ENCODE peak calls at places on chromosomes 4 and X, in nine cellular contexts. Y, D, A, K, Z, E, O, I and C are unnamed samples.
A peak's percentile ranks its signal among the peaks of the same experiment; 100 is the strongest.

GRCh38 chr4:36243355-36244256 is 708 bp downstream of the ARAP2 start:
- DNase-seq in Y (peak; percentile 20), D (peak; percentile 77), A (no peak), K (peak; percentile 74), Z (peak; percentile 73), E (peak; percentile 74), O (peak; percentile 11), I (peak; percentile 55), C (peak; percentile 22)

GRCh38 chrX:103446665-103447302 is 70.4 kb downstream of the BEX3 start:
- DNase-seq in Y (no peak), D (peak; percentile 30), A (no peak), K (no peak), Z (no peak), E (no peak), O (no peak), I (no peak), C (peak; percentile 51)

GRCh38 chrX:74420194-74421035 is 878 bp upstream of the SLC16A2 start:
- DNase-seq in Y (peak; percentile 59), D (peak; percentile 81), A (no peak), K (peak; percentile 89), Z (peak; percentile 76), E (peak; percentile 63), O (no peak), I (peak; percentile 57), C (peak; percentile 58)

GRCh38 chrX:41518127-41518840 is 71.1 kb downstream of the NYX start:
- DNase-seq in Y (no peak), D (no peak), A (no peak), K (no peak), Z (no peak), E (no peak), O (no peak), I (no peak), C (no peak)

GRCh38 chr4:48297447-48297846 is 27.8 kb upstream of the TEC start:
- DNase-seq in Y (no peak), D (no peak), A (no peak), K (no peak), Z (no peak), E (no peak), O (no peak), I (no peak), C (no peak)

GRCh38 chr4:163447481-163447880 is 26.1 kb downstream of the TKTL2 start:
- DNase-seq in Y (no peak), D (no peak), A (no peak), K (no peak), Z (no peak), E (no peak), O (no peak), I (no peak), C (peak; percentile 43)

GRCh38 chr4:24212642-24213041 is 322.8 kb upstream of the PPARGC1A start:
- DNase-seq in Y (no peak), D (no peak), A (no peak), K (no peak), Z (no peak), E (no peak), O (no peak), I (no peak), C (no peak)

GRCh38 chr4:65624651-65625050 is 45.6 kb downstream of the EPHA5 start:
- DNase-seq in Y (peak; percentile 4), D (no peak), A (no peak), K (no peak), Z (no peak), E (no peak), O (no peak), I (no peak), C (no peak)

GRCh38 chr4:92387459-92388069 is 83.8 kb downstream of the GRID2 start:
- DNase-seq in Y (peak; percentile 50), D (peak; percentile 1), A (peak; percentile 3), K (no peak), Z (no peak), E (no peak), O (no peak), I (no peak), C (peak; percentile 77)

GRCh38 chr4:179307297-179308136 is 1865.3 kb upstream of the AGA start:
- DNase-seq in Y (peak; percentile 16), D (no peak), A (no peak), K (no peak), Z (no peak), E (no peak), O (no peak), I (peak; percentile 16), C (peak; percentile 24)

GRCh38 chr4:6591305-6591704 is 16.3 kb downstream of the MAN2B2 start:
- DNase-seq in Y (no peak), D (no peak), A (no peak), K (no peak), Z (no peak), E (no peak), O (no peak), I (no peak), C (no peak)

GRCh38 chr4:108031427-108032083 is 41.9 kb downstream of the HADH start:
- DNase-seq in Y (peak; percentile 55), D (no peak), A (no peak), K (no peak), Z (no peak), E (no peak), O (no peak), I (no peak), C (no peak)

GRCh38 chr4:142181021-142181420 is 544.6 kb downstream of the IL15 start:
- DNase-seq in Y (no peak), D (no peak), A (no peak), K (no peak), Z (no peak), E (no peak), O (no peak), I (no peak), C (no peak)

GRCh38 chrX:68146054-68146453 is 287.2 kb downstream of the OPHN1 start:
- DNase-seq in Y (peak; percentile 65), D (no peak), A (peak; percentile 5), K (no peak), Z (no peak), E (no peak), O (no peak), I (no peak), C (peak; percentile 67)

DNA sequence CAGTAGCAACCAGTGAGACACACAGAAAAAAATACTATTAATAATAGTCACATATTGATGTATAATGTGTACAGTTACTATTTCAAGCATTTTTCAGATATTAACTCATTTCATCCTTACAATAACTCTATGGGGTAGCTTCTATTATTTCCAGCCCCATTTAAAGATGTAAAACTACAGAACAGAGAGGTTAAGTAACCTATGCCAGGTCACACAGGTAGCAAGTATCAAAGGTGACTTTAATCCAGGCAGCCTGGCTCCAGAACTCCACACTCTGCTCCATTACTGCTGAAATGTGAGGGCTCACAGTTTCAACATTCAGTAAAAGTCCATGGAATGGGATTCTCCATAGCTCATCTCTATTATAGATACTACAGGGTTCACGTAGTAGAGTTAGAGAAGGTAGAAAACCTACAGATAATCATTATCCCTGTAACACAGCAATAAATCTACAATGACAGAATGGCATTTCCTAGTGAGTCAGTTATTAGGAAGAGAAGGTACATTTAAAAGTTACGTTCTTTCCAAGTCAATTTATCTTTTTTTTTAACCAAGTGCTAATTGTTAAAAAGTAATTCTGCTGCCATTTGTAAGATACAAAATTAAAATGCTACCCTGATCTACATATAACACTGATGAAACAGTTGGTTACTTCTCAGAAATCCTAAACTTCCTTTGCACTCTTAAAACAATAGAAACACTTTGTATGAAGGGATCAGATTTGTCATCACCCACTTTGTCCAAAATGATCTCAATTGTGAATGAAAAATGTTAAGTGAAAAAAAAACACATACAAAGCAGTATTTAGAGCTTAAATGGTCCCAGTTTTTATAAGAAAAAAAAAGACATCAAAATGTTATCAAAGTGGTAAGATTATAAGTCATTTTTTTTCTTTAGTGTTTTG is 18.7 kb downstream of the RELL1 start:
- DNase-seq in Y (peak; percentile 29), D (no peak), A (no peak), K (no peak), Z (no peak), E (no peak), O (no peak), I (no peak), C (no peak)
- TF ChIP-seq CTCF in Y (no peak), D (no peak), A (no peak), K (no peak), Z (no peak), E (no peak), O (no peak), I (no peak), C (no peak)

GRCh38 chrX:106936246-106936645 is 16.0 kb downstream of the CLDN2 start:
- DNase-seq in Y (no peak), D (no peak), A (no peak), K (no peak), Z (no peak), E (no peak), O (no peak), I (no peak), C (no peak)
- H3K4me3 ChIP-seq in Y (no peak overlapping the region), D (no peak overlapping the region), A (no peak overlapping the region), K (no peak overlapping the region), Z (no peak overlapping the region), E (no peak overlapping the region), O (no peak overlapping the region), I (no peak overlapping the region), C (no peak overlapping the region)

GRCh38 chrX:9494806-9495205 is 29.9 kb downstream of the TBL1X start:
- DNase-seq in Y (peak; percentile 69), D (no peak), A (no peak), K (peak; percentile 77), Z (no peak), E (no peak), O (no peak), I (no peak), C (peak; percentile 82)

GRCh38 chrX:9492901-9493300 is 28.0 kb downstream of the TBL1X start:
- DNase-seq in Y (no peak), D (no peak), A (no peak), K (no peak), Z (no peak), E (no peak), O (no peak), I (no peak), C (no peak)

GRCh38 chrX:9498236-9498635 is 33.4 kb downstream of the TBL1X start:
- DNase-seq in Y (no peak), D (no peak), A (no peak), K (no peak), Z (no peak), E (no peak), O (no peak), I (no peak), C (no peak)

GRCh38 chrX:9495496-9495895 is 30.6 kb downstream of the TBL1X start:
- DNase-seq in Y (no peak), D (no peak), A (no peak), K (no peak), Z (no peak), E (no peak), O (no peak), I (no peak), C (no peak)

DNA sequence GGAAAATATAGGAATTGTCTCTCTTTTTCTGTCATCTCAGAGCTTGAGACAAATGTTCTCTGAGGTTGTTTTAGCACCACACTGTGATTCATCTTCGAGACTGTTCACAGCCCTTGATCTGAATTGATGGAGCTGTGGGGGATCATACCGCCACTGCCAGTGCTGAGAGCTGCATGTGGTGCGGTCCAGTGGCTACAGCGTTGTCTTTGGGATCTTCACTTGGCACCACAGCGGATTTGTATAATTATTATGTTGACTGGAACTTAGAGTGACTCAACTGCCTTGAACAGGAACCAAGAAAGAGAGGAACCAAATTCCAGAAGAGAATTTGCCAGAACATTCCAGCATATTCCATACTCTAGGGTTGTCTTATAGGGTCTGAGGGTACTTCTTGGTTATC is 29.1 kb downstream of the TBL1X start:
- DNase-seq in Y (peak; percentile 22), D (no peak), A (no peak), K (no peak), Z (no peak), E (no peak), O (no peak), I (no peak), C (no peak)
- TF ChIP-seq CTCF in Y (no peak), D (no peak), A (no peak), K (no peak), Z (no peak), E (no peak), O (no peak), I (no peak), C (no peak)

GRCh38 chr4:122663814-122664610 is 43.1 kb upstream of the IL21 start:
- DNase-seq in Y (no peak), D (no peak), A (no peak), K (no peak), Z (no peak), E (no peak), O (no peak), I (no peak), C (peak; percentile 33)
- H3K4me3 ChIP-seq in Y (no peak overlapping the region), D (no peak overlapping the region), A (no peak overlapping the region), K (no peak overlapping the region), Z (no peak overlapping the region), E (no peak overlapping the region), O (no peak overlapping the region), I (no peak overlapping the region), C (no peak overlapping the region)